ENCODE peak calls at places on chromosomes 2 and 18, in six cellular contexts. L is astrocyte of the spinal cord; D is stimulated activated CD4-positive, alpha-beta T cell treated with anti-CD3 and anti-CD28 coated beads, TNF-alpha, amount 100 ng/mL, for 1 hour; B is stimulated activated CD8-positive, alpha-beta memory T cell treated with anti-CD3 and anti-CD28 coated beads, Interleukin-2, amount 100 ng/mL, for 48 hours; P is activated T-helper 2 cell treated with anti-CD3 and anti-CD28 coated beads, Interferon-gamma antibody, Interleukin-2, Interleukin-4, amounts not matched to agents 10 μg/mL and 5 μg/mL and 100 μg/mL, durations not matched to agents 14 hours and 24 hours and 36 hours; O is HCT116. V is an unnamed sample.

GRCh38 chr18:8960740-8961657 is 141.5 kb upstream of the NDUFV2 start:
- DNase-seq in B (no peak), D (no peak), L (peak; percentile 81), P (no peak), O (no peak), V (peak; percentile 85)

GRCh38 chr18:7824970-7825369 is 257.9 kb downstream of the PTPRM start:
- DNase-seq in O (no peak), L (no peak), B (no peak), D (no peak), P (no peak), V (no peak)

GRCh38 chr2:106280653-106281202 is 86.6 kb upstream of the UXS1 start:
- DNase-seq in P (no peak), L (no peak), B (no peak), O (no peak), D (no peak), V (no peak)

GRCh38 chr2:127424598-127425379 is 6.6 kb downstream of the PROC start:
- DNase-seq in D (no peak), O (no peak), L (no peak), B (no peak), P (no peak), V (peak; percentile 17)

GRCh38 chr2:118816669-118817068 is 30.8 kb downstream of the EN1 start:
- DNase-seq in B (no peak), L (no peak), O (no peak), D (no peak), P (no peak), V (no peak)

GRCh38 chr18:46001074-46001473 is 33.9 kb upstream of the EPG5 start:
- DNase-seq in D (no peak), L (no peak), O (no peak), P (no peak), B (no peak), V (no peak)

GRCh38 chr2:65877331-65877791 is 445.0 kb upstream of the SPRED2 start:
- DNase-seq in D (no peak), L (no peak), B (no peak), P (no peak), O (no peak), V (no peak)

GRCh38 chr2:118791511-118791910 is 55.9 kb downstream of the EN1 start:
- DNase-seq in L (no peak), O (no peak), B (no peak), D (no peak), P (no peak), V (peak; percentile 54)

GRCh38 chr18:54444309-54444914 is 86.7 kb downstream of the C18orf54 start:
- DNase-seq in L (peak; percentile 74), O (peak; percentile 60), D (no peak), B (peak; percentile 20), P (no peak), V (peak; percentile 62)

GRCh38 chr2:118835739-118836410 is 11.6 kb downstream of the EN1 start:
- DNase-seq in D (no peak), B (no peak), P (no peak), O (no peak), L (no peak), V (no peak)

GRCh38 chr2:31075936-31076590 is 62.2 kb downstream of the GALNT14 start:
- DNase-seq in P (no peak), D (no peak), O (no peak), B (no peak), L (peak; percentile 3), V (peak; percentile 64)

GRCh38 chr2:218428846-218429558 is 10.1 kb downstream of the VIL1 start:
- DNase-seq in L (no peak), P (no peak), B (no peak), O (no peak), D (no peak), V (no peak)

GRCh38 chr2:138722316-138722715 is 57.9 kb downstream of the NXPH2 start:
- DNase-seq in L (no peak), O (no peak), B (no peak), P (no peak), D (no peak), V (peak; percentile 30)

GRCh38 chr2:70123051-70123828 is 36.0 kb downstream of the PCBP1 start:
- DNase-seq in O (no peak), D (no peak), P (no peak), L (peak; percentile 55), B (no peak), V (peak; percentile 70)

GRCh38 chr18:5073026-5073944 is 123.8 kb downstream of the AKAIN1 start:
- DNase-seq in D (no peak), B (no peak), L (peak; percentile 2), P (no peak), O (peak; percentile 13), V (peak; percentile 29)

GRCh38 chr2:101007415-101008345 is 5.6 kb downstream of the RPL31 start:
- DNase-seq in B (no peak), P (no peak), L (no peak), D (no peak), O (no peak), V (peak; percentile 19)

GRCh38 chr2:11495844-11496271 is 29.9 kb upstream of the E2F6 start:
- DNase-seq in D (no peak), B (no peak), O (no peak), L (no peak), P (no peak), V (no peak)

GRCh38 chr2:2564300-2565085 is 233.4 kb upstream of the MYT1L start:
- DNase-seq in D (no peak), O (no peak), L (no peak), P (no peak), B (no peak), V (no peak)

GRCh38 chr2:42901076-42901645 is 108.8 kb upstream of the HAAO start:
- DNase-seq in O (no peak), P (no peak), B (no peak), D (no peak), L (peak; percentile 49), V (peak; percentile 72)

GRCh38 chr2:24559714-24560113 is 68.7 kb downstream of the NCOA1 start:
- DNase-seq in B (no peak), O (no peak), P (no peak), D (no peak), L (peak; percentile 39), V (peak; percentile 6)

GRCh38 chr18:433297-433696 is 67.2 kb downstream of the COLEC12 start:
- DNase-seq in L (peak; percentile 38), O (no peak), B (no peak), P (no peak), D (no peak), V (peak; percentile 59)

GRCh38 chr2:44642123-44642857 is 280.5 kb downstream of the CAMKMT start:
- DNase-seq in P (no peak), L (no peak), B (no peak), D (no peak), O (no peak), V (no peak)

GRCh38 chr2:178241852-178242551 is 47.7 kb downstream of the OSBPL6 start:
- DNase-seq in D (no peak), P (no peak), L (peak; percentile 95), O (peak; percentile 35), B (no peak), V (peak; percentile 99)

GRCh38 chr18:832085-832681 is 20.1 kb upstream of the YES1 start:
- DNase-seq in L (no peak), O (peak; percentile 29), P (peak; percentile 30), B (no peak), D (no peak), V (no peak)

GRCh38 chr2:237563816-237564215 is 2.6 kb upstream of the PRLH start:
- DNase-seq in D (no peak), B (no peak), P (no peak), O (no peak), L (no peak), V (no peak)

GRCh38 chr18:44259610-44260009 is 421.1 kb upstream of the SETBP1 start:
- DNase-seq in P (no peak), B (no peak), O (no peak), D (no peak), L (no peak), V (no peak)

GRCh38 chr2:86518498-86518897 is 44.7 kb downstream of the CHMP3 start:
- DNase-seq in O (no peak), B (no peak), P (no peak), L (no peak), D (no peak), V (peak; percentile 17)

GRCh38 chr2:73593676-73594075 is 48.5 kb downstream of the NAT8 start:
- DNase-seq in O (no peak), L (peak; percentile 22), P (no peak), D (no peak), B (no peak), V (no peak)

GRCh38 chr2:227577555-227577954 is 21.1 kb upstream of the SCYGR2 start:
- DNase-seq in O (no peak), B (no peak), L (no peak), P (no peak), D (no peak), V (no peak)

GRCh38 chr2:111972955-111973565 is 74.7 kb downstream of the MERTK start:
- DNase-seq in P (no peak), D (no peak), O (no peak), B (no peak), L (no peak), V (no peak)

GRCh38 chr2:39881494-39881893 is 102.4 kb upstream of the THUMPD2 start:
- DNase-seq in B (no peak), O (no peak), L (peak; percentile 19), P (no peak), D (no peak), V (peak; percentile 21)

V was measured in fibroblast of mammary gland.